ENCODE peak calls at places on chromosomes 11 and 22, in ten cellular contexts. H is activated naive CD8-positive, alpha-beta T cell treated with anti-CD3 and anti-CD28 coated beads, Interleukin-2, amount 10 ng/mL, durations not matched to agents 7 days and 5 days; M is DMS153; R is GM12878; V is AG04449; P is stimulated activated CD4-positive, alpha-beta T cell treated with anti-CD3 and anti-CD28 coated beads, TNF-alpha, amount 100 ng/mL, for 1 hour; O is neuronal stem cell; J is midbrain; K is pancreas; U is stimulated activated CD8-positive, alpha-beta memory T cell treated with anti-CD3 and anti-CD28 coated beads, Interleukin-15, amount 100 ng/mL, for 4 hours. F is an unnamed sample.

GRCh38 chr22:24455039-24455438 is 27.6 kb downstream of the ADORA2A start:
- DNase-seq in U (no peak), H (no peak), K (no peak), M (no peak), O (no peak), V (no peak), J (no peak), P (no peak), R (no peak), F (no peak)

GRCh38 chr22:49687786-49688515 is 139.7 kb downstream of the BRD1 start:
- DNase-seq in M (no peak), K (no peak), O (no peak), P (no peak), U (no peak), R (no peak), J (no peak), H (no peak), V (no peak), F (no peak)

GRCh38 chr11:57324154-57324885 is 432 bp downstream of the TNKS1BP1 start:
- DNase-seq in U (no peak), H (no peak), K (no peak), J (peak; percentile 55), P (no peak), V (no peak), M (peak; percentile 18), O (peak; percentile 71), R (no peak), F (no peak)

GRCh38 chr11:93458286-93458685 is 84.9 kb downstream of the SMCO4 start:
- DNase-seq in O (no peak), K (no peak), R (no peak), J (no peak), H (no peak), M (no peak), P (no peak), U (no peak), V (no peak), F (no peak)

GRCh38 chr22:22798716-22799115 is 88.9 kb upstream of the IGLL5 start:
- DNase-seq in H (no peak), O (no peak), P (no peak), V (no peak), U (no peak), M (no peak), R (no peak), K (no peak), J (no peak), F (no peak)

GRCh38 chr22:36761553-36762240 is 14.2 kb downstream of the IFT27 start:
- DNase-seq in K (peak; percentile 46), P (no peak), V (no peak), J (no peak), U (no peak), O (no peak), R (no peak), M (no peak), H (no peak), F (no peak)

GRCh38 chr11:12220305-12220704 is 109.9 kb downstream of the MICAL2 start:
- DNase-seq in V (no peak), H (no peak), K (no peak), U (no peak), P (no peak), R (no peak), O (no peak), J (peak; percentile 74), M (no peak), F (no peak)

GRCh38 chr11:43268786-43269185 is 43.0 kb upstream of the API5 start:
- DNase-seq in O (no peak), K (no peak), P (no peak), H (no peak), J (no peak), V (no peak), M (no peak), U (no peak), R (no peak), F (no peak)

GRCh38 chr11:110011595-110011994 is 81.6 kb upstream of the ZC3H12C start:
- DNase-seq in K (no peak), O (no peak), R (no peak), P (no peak), J (no peak), M (no peak), V (no peak), U (no peak), H (no peak), F (no peak)

GRCh38 chr11:34194576-34195335 is 89.3 kb downstream of the NAT10 start:
- DNase-seq in R (no peak), M (no peak), V (no peak), K (no peak), U (no peak), P (no peak), O (no peak), H (no peak), J (no peak), F (no peak)

F was measured in LoVo.